ENCODE peak calls at places on chromosome 6, in eight cellular contexts. E, O, B, R, K, I, U and G are unnamed samples.

GRCh38 chr6:51382838-51383237 is 564.2 kb downstream of the TFAP2B start:
- DNase-seq in B (no peak), I (no peak), E (no peak), K (no peak), U (no peak), O (no peak), R (no peak), G (no peak)

GRCh38 chr6:112372213-112372806 is 25.2 kb downstream of the RFPL4B start:
- DNase-seq in U (no peak), K (no peak), R (no peak), O (no peak), I (no peak), E (peak; percentile 9), B (no peak), G (no peak)

GRCh38 chr6:157732007-157732406 is 91.0 kb upstream of the SNX9 start:
- DNase-seq in U (no peak), B (no peak), E (no peak), R (no peak), K (no peak), I (no peak), O (no peak), G (no peak)

GRCh38 chr6:87393026-87393622 is 14.6 kb upstream of the CFAP206 start:
- DNase-seq in U (no peak), E (peak; percentile 62), B (peak; percentile 33), O (no peak), R (no peak), I (peak; percentile 23), K (no peak), G (no peak)

GRCh38 chr6:140897349-140897748 is 1235.4 kb upstream of the GJE1 start:
- DNase-seq in E (no peak), K (no peak), I (no peak), U (no peak), R (no peak), B (no peak), O (no peak), G (no peak)

GRCh38 chr6:87104657-87105056 is 9.8 kb upstream of the CGA start:
- DNase-seq in E (no peak), B (no peak), U (no peak), K (no peak), I (no peak), R (no peak), O (no peak), G (no peak)

GRCh38 chr6:170200458-170200891 is 90.4 kb downstream of the DLL1 start:
- DNase-seq in I (no peak), U (no peak), R (no peak), E (no peak), B (peak; percentile 27), O (no peak), K (no peak), G (no peak)

GRCh38 chr6:20606831-20607230 is 72.6 kb downstream of the CDKAL1 start:
- DNase-seq in E (no peak), K (no peak), I (no peak), R (no peak), O (no peak), B (no peak), U (no peak), G (no peak)

GRCh38 chr6:89200706-89201215 is 16.4 kb downstream of the GABRR1 start:
- DNase-seq in B (no peak), E (no peak), O (no peak), I (no peak), R (no peak), U (no peak), K (no peak), G (no peak)

GRCh38 chr6:68718379-68719073 is 83.4 kb downstream of the ADGRB3 start:
- DNase-seq in R (no peak), O (no peak), E (peak; percentile 4), K (no peak), B (no peak), U (no peak), I (no peak), G (no peak)

GRCh38 chr6:65398851-65399250 is 308.2 kb downstream of the EYS start:
- DNase-seq in O (no peak), E (no peak), I (no peak), U (no peak), R (no peak), B (no peak), K (no peak), G (no peak)

GRCh38 chr6:160790028-160790792 is 88.2 kb downstream of the PLG start:
- DNase-seq in K (no peak), O (no peak), B (no peak), U (no peak), I (no peak), E (no peak), R (no peak), G (no peak)

GRCh38 chr6:41970436-41970846 is 28.8 kb upstream of the CCND3 start:
- DNase-seq in O (no peak), E (peak; percentile 65), K (peak; percentile 36), I (no peak), B (peak; percentile 60), U (no peak), R (no peak), G (no peak)

GRCh38 chr6:63899550-63899949 is 263.9 kb downstream of the PHF3 start:
- DNase-seq in O (no peak), U (no peak), B (no peak), E (peak; percentile 1), R (no peak), K (no peak), I (no peak), G (no peak)

GRCh38 chr6:113636357-113636824 is 220.8 kb upstream of the MARCKS start:
- DNase-seq in R (no peak), U (no peak), I (no peak), K (no peak), E (peak; percentile 35), B (no peak), O (no peak), G (no peak)
- H3K4me1 ChIP-seq in R (peaks cover 15% of the 10 kb centered on the region), U (peaks cover 2% of the 10 kb centered on the region), I (peaks cover 33% of the 10 kb centered on the region), K (peaks cover 5% of the 10 kb centered on the region), E (peaks cover 51% of the 10 kb centered on the region), B (peaks cover 16% of the 10 kb centered on the region), O (peaks cover 16% of the 10 kb centered on the region), G (peaks cover 4% of the 10 kb centered on the region)

GRCh38 chr6:7727951-7728854 is 2.3 kb downstream of the BMP6 start:
- DNase-seq in U (peak; percentile 44), K (peak; percentile 34), O (no peak), E (peak; percentile 45), R (no peak), B (peak; percentile 39), I (no peak), G (no peak)

GRCh38 chr6:7727150-7727950 is 1.5 kb downstream of the BMP6 start:
- DNase-seq in E (peak; percentile 32), O (no peak), K (peak; percentile 28), I (no peak), U (peak; percentile 25), B (no peak), R (no peak), G (no peak)

GRCh38 chr6:7725412-7725811 is 487 bp upstream of the BMP6 start:
- DNase-seq in O (no peak), I (no peak), U (peak; percentile 28), K (no peak), B (no peak), R (no peak), E (no peak), G (no peak)

GRCh38 chr6:7726416-7727149 is 684 bp downstream of the BMP6 start:
- DNase-seq in U (peak; percentile 26), E (peak; percentile 45), K (peak; percentile 30), B (no peak), R (no peak), I (no peak), O (no peak), G (no peak)

DNA sequence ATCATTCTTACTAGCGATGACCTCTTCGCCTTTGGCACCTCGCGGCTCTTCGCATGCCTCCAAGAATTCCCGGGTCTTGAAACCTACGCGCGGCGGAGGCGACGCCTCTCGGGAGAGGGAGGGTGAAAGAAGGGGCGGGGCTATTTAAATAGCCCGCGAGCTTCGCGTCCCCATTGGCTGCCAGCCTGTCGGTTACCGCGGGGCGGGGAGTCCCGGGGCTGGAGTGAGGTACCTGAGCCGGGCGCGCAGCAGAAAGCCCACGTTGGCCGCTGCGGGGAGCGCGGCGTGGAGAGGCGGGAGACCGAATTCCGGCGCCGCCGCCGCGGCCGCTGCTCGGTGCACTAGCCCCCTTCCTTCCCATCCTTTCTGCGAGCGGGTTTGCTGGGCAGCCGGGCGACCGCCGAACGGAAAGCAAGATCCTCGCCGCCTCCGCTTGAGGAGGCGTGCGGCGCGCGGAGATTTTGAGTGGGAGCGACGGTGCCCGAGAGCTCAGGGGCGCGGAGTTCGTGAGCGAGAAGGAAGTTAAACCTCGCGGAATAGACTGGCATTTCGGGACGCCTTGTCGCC is at the start of gene BMP6:
- DNase-seq in I (peak; percentile 62), K (peak; percentile 94), R (peak; percentile 58), B (peak; percentile 88), E (peak; percentile 88), O (peak; percentile 90), U (peak; percentile 91), G (peak; percentile 91)
- TF ChIP-seq POLR2A in I (no peak), K (peak; percentile 31), R (peak; percentile 38), B (no peak), E (peak; percentile 61), O (no peak), U (no peak), G (no peak)

DNA sequence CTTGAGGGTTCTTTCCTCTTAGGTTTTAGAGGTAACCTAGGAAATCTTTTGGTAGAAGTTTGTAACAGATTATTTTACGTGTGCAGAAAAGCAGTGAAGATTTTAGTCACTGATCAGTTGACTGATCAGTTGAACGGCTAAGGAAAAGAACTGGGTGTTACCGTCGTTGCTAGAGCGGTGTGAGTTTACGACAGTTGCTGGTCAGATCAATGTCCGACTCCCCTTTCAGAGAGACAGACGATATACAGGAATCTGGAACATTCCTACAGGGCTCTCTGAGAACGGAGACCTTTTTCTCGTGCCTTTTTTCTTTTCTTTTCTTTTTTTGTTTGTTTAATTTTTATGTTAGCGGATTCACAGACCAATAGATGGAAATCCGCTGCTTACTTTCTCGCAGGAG is 132.1 kb upstream of the ZNF184 start:
- DNase-seq in I (no peak), U (no peak), O (no peak), K (no peak), B (no peak), E (peak; percentile 59), R (no peak), G (no peak)
- H3K4me3 ChIP-seq in I (no peak overlapping the region), U (no peak overlapping the region), O (no peak overlapping the region), K (no peak overlapping the region), B (no peak overlapping the region), E (peak overlapping the region; percentile 63), R (peak overlapping the region; percentile 9), G (no peak overlapping the region)

GRCh38 chr6:53302678-53303360 is 45.9 kb downstream of the ELOVL5 start:
- DNase-seq in K (no peak), R (no peak), B (no peak), O (no peak), U (no peak), I (no peak), E (peak; percentile 51), G (no peak)

GRCh38 chr6:53300656-53301551 is 47.8 kb downstream of the ELOVL5 start:
- DNase-seq in I (peak; percentile 27), B (peak; percentile 79), K (peak; percentile 29), U (no peak), R (no peak), O (no peak), E (no peak), G (peak; percentile 48)

GRCh38 chr6:53297004-53297403 is 51.7 kb downstream of the ELOVL5 start:
- DNase-seq in K (no peak), O (no peak), E (no peak), B (no peak), R (no peak), U (no peak), I (no peak), G (no peak)

GRCh38 chr6:53301801-53302537 is 46.8 kb downstream of the ELOVL5 start:
- DNase-seq in B (no peak), I (no peak), K (no peak), U (no peak), R (no peak), O (no peak), E (no peak), G (no peak)

GRCh38 chr6:53299331-53299835 is 49.4 kb downstream of the ELOVL5 start:
- DNase-seq in R (no peak), U (no peak), O (no peak), E (no peak), I (no peak), B (no peak), K (no peak), G (no peak)
- H3K4me1 ChIP-seq in R (peaks cover 41% of the 10 kb centered on the region), U (peaks cover 11% of the 10 kb centered on the region), O (no peaks in the 10 kb centered on the region), E (peaks cover 61% of the 10 kb centered on the region), I (peaks cover 15% of the 10 kb centered on the region), B (peaks cover 66% of the 10 kb centered on the region), K (peaks cover 65% of the 10 kb centered on the region), G (peaks cover 68% of the 10 kb centered on the region)